ENCODE peak calls at places on chromosomes 1 and 21, in four cellular contexts. F is IMR-90, H is H9, L is mesendoderm. Y is an unnamed sample.

GRCh38 chr1:58515794-58516401 is 30.6 kb downstream of the OMA1 start:
- DNase-seq in F (peak; percentile 85), H (no peak), L (peak; percentile 83), Y (no peak)

GRCh38 chr1:62989497-62989896 is 205.6 kb downstream of the ATG4C start:
- DNase-seq in F (no peak), H (no peak), L (peak; percentile 67), Y (no peak)

GRCh38 chr1:59986736-59987310 is 60.2 kb upstream of the CYP2J2 start:
- DNase-seq in F (no peak), H (no peak), L (no peak), Y (no peak)

GRCh38 chr21:42756580-42757250 is 103.3 kb downstream of the PDE9A start:
- DNase-seq in F (no peak), H (no peak), L (no peak), Y (no peak)

GRCh38 chr1:115706774-115707425 is 61.6 kb downstream of the CASQ2 start:
- DNase-seq in F (peak; percentile 63), H (peak; percentile 57), L (peak; percentile 83), Y (no peak)

GRCh38 chr1:173056355-173056754 is 5.6 kb upstream of the TNFSF18 start:
- DNase-seq in F (no peak), H (no peak), L (no peak), Y (no peak)

GRCh38 chr1:36223373-36223995 is 759 bp upstream of the THRAP3 start:
- DNase-seq in F (peak; percentile 73), H (no peak), L (peak; percentile 54), Y (no peak)

GRCh38 chr1:33295450-33296081 is 25.3 kb downstream of the A3GALT2 start:
- DNase-seq in F (peak; percentile 73), H (peak; percentile 90), L (peak; percentile 85), Y (peak; percentile 97)

GRCh38 chr1:210376836-210377377 is 48.2 kb downstream of the HHAT start:
- DNase-seq in F (peak; percentile 61), H (no peak), L (no peak), Y (no peak)

GRCh38 chr1:87598429-87598828 is 269.7 kb downstream of the LMO4 start:
- DNase-seq in F (no peak), H (peak; percentile 84), L (peak; percentile 91), Y (peak; percentile 25)
- H4K5ac ChIP-seq in F (no peak overlapping the region), H (no peak overlapping the region), L (no peak overlapping the region), Y (no peak overlapping the region)

DNA sequence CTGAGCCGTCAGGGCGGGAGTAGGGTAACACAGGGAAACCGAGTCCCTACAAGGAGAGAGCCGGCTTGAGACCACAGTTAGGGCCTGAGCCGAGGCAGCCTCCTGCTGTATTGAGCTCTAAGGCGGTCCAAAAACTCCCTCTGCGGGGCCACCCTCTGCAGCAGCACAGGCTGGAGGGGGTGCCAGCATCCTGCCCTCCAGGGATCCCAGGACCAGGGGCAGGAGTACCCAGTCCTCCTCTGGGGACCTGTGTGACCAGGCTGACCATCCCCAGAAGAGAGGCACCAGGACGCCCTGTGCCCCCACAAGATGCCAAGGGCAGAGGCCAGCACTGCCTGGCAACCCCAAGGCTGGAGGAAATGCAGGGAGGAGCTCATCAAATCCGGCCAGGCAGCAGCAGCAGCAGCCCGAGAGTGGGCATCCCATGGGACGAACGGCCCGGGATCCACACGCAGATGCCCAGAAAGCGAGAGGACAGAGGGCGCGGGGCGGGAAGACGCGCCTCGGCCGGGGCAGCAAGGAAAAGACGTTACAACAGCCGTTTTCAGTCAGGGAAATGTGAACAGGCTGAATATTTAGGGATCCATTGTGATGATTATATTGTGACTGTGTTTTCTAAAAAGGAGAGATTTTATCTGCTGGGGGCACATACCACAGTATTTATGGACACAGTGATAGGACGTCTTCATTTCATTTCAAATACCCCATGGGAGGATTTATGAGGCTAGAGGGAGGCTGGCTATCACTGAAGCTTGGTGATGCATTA is 57.1 kb upstream of the COL18A1 start:
- DNase-seq in F (no peak), H (no peak), L (no peak), Y (no peak)
- H4K5ac ChIP-seq in F (no peak overlapping the region), H (no peak overlapping the region), L (no peak overlapping the region), Y (no peak overlapping the region)

GRCh38 chr1:91427741-91428140 is 23.1 kb upstream of the HFM1 start:
- DNase-seq in F (no peak), H (peak; percentile 56), L (no peak), Y (no peak)
- H4K5ac ChIP-seq in F (no peak overlapping the region), H (no peak overlapping the region), L (no peak overlapping the region), Y (no peak overlapping the region)

DNA sequence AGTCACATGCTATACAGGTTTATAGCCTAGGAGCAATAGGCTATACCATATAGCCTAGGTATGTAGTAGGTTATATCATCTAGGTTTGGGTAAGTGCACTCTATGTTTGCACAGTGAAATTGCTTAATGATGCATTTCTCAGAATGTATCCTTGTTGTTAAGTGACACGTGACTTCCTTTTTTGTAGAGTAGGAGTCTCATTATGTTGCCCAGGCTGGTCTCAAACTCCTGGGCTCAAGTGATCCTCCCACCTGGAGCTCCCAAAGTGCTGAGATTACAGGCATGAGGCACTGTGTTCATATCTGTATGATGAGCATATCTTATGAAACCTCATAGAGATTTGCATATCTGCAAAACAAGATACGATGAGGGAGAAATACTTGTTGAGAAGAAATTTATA is 13.8 kb upstream of the ABCB10 start:
- DNase-seq in F (no peak), H (no peak), L (no peak), Y (no peak)
- H4K5ac ChIP-seq in F (no peak overlapping the region), H (no peak overlapping the region), L (no peak overlapping the region), Y (no peak overlapping the region)

DNA sequence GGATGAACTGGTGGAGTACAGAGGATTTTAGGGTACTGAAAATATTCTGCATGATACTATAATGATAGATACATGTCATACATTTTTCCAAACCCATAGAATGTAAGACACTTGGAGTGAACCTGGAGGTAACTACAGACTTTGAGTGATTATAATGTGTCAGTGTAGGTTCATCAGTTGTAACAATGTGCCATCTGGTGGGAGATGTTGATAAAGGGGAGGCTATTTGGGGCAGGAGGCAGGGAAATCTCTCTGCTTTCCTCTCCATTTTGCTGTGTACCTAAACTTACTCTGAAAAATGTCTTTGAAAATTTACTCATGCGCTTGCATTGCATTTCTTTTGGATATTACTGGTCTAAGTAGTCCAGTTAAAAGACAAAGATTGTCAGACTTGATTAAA is 35.2 kb downstream of the PTBP2 start:
- DNase-seq in F (no peak), H (no peak), L (no peak), Y (no peak)
- H4K5ac ChIP-seq in F (no peak overlapping the region), H (no peak overlapping the region), L (no peak overlapping the region), Y (no peak overlapping the region)

DNA sequence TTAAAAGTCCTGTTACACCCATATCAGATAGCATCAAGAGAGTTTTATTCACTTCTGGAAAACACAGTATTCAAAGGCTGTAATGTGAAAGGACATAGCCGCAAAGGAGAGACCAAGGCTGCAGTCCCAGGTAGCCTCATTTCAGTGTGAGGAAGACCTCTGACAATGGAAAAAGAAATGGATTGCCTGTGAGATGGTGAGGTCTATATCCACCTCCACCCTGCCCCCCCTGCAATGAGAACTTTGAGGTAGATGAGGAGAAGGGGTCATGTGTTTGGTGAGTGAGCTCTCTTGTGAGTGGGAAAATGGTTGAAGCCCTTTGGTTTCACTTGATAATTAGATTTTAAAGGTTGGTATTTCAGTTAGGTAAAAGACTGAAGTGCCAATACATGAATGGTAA is 3.5 kb downstream of the MRPS6 start:
- DNase-seq in F (no peak), H (no peak), L (no peak), Y (no peak)
- H4K5ac ChIP-seq in F (no peak overlapping the region), H (no peak overlapping the region), L (no peak overlapping the region), Y (no peak overlapping the region)

DNA sequence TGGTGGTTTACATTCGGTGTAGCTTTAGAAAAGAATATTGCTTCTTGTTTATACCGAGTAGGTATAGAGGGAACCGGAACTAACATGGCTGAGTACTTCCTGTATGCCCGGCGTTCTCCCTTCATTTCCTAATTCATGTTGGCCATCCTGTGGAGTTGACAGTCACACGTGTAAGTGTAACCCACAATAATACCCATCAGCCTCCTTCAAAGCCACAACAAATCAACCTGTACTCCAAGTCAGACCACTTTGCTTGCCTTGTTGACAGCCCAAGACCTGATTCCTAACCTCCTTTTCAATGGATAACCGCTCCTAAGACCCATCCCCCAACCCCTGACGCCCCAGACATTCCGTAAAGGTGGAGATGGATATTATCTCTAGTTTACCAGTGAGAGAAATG is 42.1 kb downstream of the UBE2U start:
- DNase-seq in F (no peak), H (no peak), L (peak; percentile 55), Y (no peak)
- H4K5ac ChIP-seq in F (peak overlapping the region; percentile 9), H (no peak overlapping the region), L (no peak overlapping the region), Y (no peak overlapping the region)

Y was measured in H1.